ENCODE peak calls at places on chromosomes 13 and 19, in six cellular contexts. One of them, this sample, is unnamed.
A peak's percentile ranks its signal among the peaks of the same experiment; 100 is the strongest.

GRCh38 chr19:20067898-20068297 is 9.9 kb upstream of the ZNF90 start:
- DNase-seq in heart right ventricle: no peak
- DNase-seq in HepG2: no peak
- DNase-seq in DND-41: no peak
- DNase-seq in lower leg skin: no peak
- DNase-seq in tibial artery: no peak
- DNase-seq in this sample: no peak

GRCh38 chr13:43339145-43339820 is 315.9 kb downstream of the DNAJC15 start:
- DNase-seq in heart right ventricle: no peak
- DNase-seq in HepG2: no peak
- DNase-seq in DND-41: no peak
- DNase-seq in lower leg skin: no peak
- DNase-seq in tibial artery: no peak
- DNase-seq in this sample: no peak

GRCh38 chr19:15684828-15685227 is 11.9 kb downstream of the CYP4F12 start:
- DNase-seq in heart right ventricle: no peak
- DNase-seq in HepG2: no peak
- DNase-seq in DND-41: peak; percentile 53
- DNase-seq in lower leg skin: no peak
- DNase-seq in tibial artery: no peak
- DNase-seq in this sample: no peak

GRCh38 chr13:43411741-43412140 is 375.0 kb downstream of the ENOX1 start:
- DNase-seq in heart right ventricle: peak; percentile 44
- DNase-seq in HepG2: no peak
- DNase-seq in DND-41: no peak
- DNase-seq in lower leg skin: no peak
- DNase-seq in tibial artery: no peak
- DNase-seq in this sample: peak; percentile 51

GRCh38 chr19:40687525-40688016 is 2.9 kb downstream of the NUMBL start:
- DNase-seq in heart right ventricle: peak; percentile 81
- DNase-seq in HepG2: no peak
- DNase-seq in DND-41: no peak
- DNase-seq in lower leg skin: peak; percentile 88
- DNase-seq in tibial artery: peak; percentile 91
- DNase-seq in this sample: peak; percentile 87

GRCh38 chr13:111845621-111846351 is 221.2 kb upstream of the SOX1 start:
- DNase-seq in heart right ventricle: no peak
- DNase-seq in HepG2: no peak
- DNase-seq in DND-41: no peak
- DNase-seq in lower leg skin: no peak
- DNase-seq in tibial artery: no peak
- DNase-seq in this sample: no peak

GRCh38 chr13:33678906-33679657 is 138.9 kb upstream of the RFC3 start:
- DNase-seq in heart right ventricle: peak; percentile 36
- DNase-seq in HepG2: peak; percentile 97
- DNase-seq in DND-41: no peak
- DNase-seq in lower leg skin: peak; percentile 15
- DNase-seq in tibial artery: peak; percentile 37
- DNase-seq in this sample: peak; percentile 29

GRCh38 chr19:7658219-7658686 is 10.6 kb upstream of the RETN start:
- DNase-seq in heart right ventricle: no peak
- DNase-seq in HepG2: no peak
- DNase-seq in DND-41: peak; percentile 66
- DNase-seq in lower leg skin: no peak
- DNase-seq in tibial artery: no peak
- DNase-seq in this sample: no peak

GRCh38 chr13:94972262-94972661 is 259.9 kb upstream of the SOX21 start:
- DNase-seq in heart right ventricle: no peak
- DNase-seq in HepG2: no peak
- DNase-seq in DND-41: no peak
- DNase-seq in lower leg skin: no peak
- DNase-seq in tibial artery: no peak
- DNase-seq in this sample: no peak

GRCh38 chr19:7665076-7665475 is 3.8 kb upstream of the RETN start:
- DNase-seq in heart right ventricle: no peak
- DNase-seq in HepG2: no peak
- DNase-seq in DND-41: no peak
- DNase-seq in lower leg skin: no peak
- DNase-seq in tibial artery: no peak
- DNase-seq in this sample: no peak

GRCh38 chr13:46905249-46905648 is 8.4 kb upstream of the HTR2A start:
- DNase-seq in heart right ventricle: no peak
- DNase-seq in HepG2: no peak
- DNase-seq in DND-41: no peak
- DNase-seq in lower leg skin: no peak
- DNase-seq in tibial artery: no peak
- DNase-seq in this sample: no peak

GRCh38 chr13:27638521-27638920 is 16.8 kb downstream of the POLR1D start:
- DNase-seq in heart right ventricle: no peak
- DNase-seq in HepG2: no peak
- DNase-seq in DND-41: no peak
- DNase-seq in lower leg skin: no peak
- DNase-seq in tibial artery: no peak
- DNase-seq in this sample: no peak

GRCh38 chr13:31756346-31756745 is 17.0 kb downstream of the RXFP2 start:
- DNase-seq in heart right ventricle: no peak
- DNase-seq in HepG2: no peak
- DNase-seq in DND-41: no peak
- DNase-seq in lower leg skin: no peak
- DNase-seq in tibial artery: peak; percentile 45
- DNase-seq in this sample: no peak

GRCh38 chr13:100547805-100548204 is 40.8 kb downstream of the GGACT start:
- DNase-seq in heart right ventricle: no peak
- DNase-seq in HepG2: no peak
- DNase-seq in DND-41: no peak
- DNase-seq in lower leg skin: peak; percentile 62
- DNase-seq in tibial artery: no peak
- DNase-seq in this sample: no peak

GRCh38 chr13:23510979-23511735 is 59.1 kb upstream of the TNFRSF19 start:
- DNase-seq in heart right ventricle: no peak
- DNase-seq in HepG2: peak; percentile 62
- DNase-seq in DND-41: no peak
- DNase-seq in lower leg skin: no peak
- DNase-seq in tibial artery: no peak
- DNase-seq in this sample: no peak

GRCh38 chr13:61162636-61163035 is 253.0 kb downstream of the PCDH20 start:
- DNase-seq in heart right ventricle: no peak
- DNase-seq in HepG2: no peak
- DNase-seq in DND-41: no peak
- DNase-seq in lower leg skin: no peak
- DNase-seq in tibial artery: no peak
- DNase-seq in this sample: no peak

GRCh38 chr19:38654478-38655079 is 7.1 kb downstream of the ACTN4 start:
- DNase-seq in heart right ventricle: no peak
- DNase-seq in HepG2: no peak
- DNase-seq in DND-41: no peak
- DNase-seq in lower leg skin: no peak
- DNase-seq in tibial artery: no peak
- DNase-seq in this sample: no peak

GRCh38 chr19:34075661-34076091 is 96.6 kb upstream of the LSM14A start:
- DNase-seq in heart right ventricle: no peak
- DNase-seq in HepG2: no peak
- DNase-seq in DND-41: no peak
- DNase-seq in lower leg skin: no peak
- DNase-seq in tibial artery: no peak
- DNase-seq in this sample: no peak

GRCh38 chr19:11612816-11613511 is 15.7 kb downstream of the ZNF627 start:
- DNase-seq in heart right ventricle: no peak
- DNase-seq in HepG2: peak; percentile 35
- DNase-seq in DND-41: no peak
- DNase-seq in lower leg skin: no peak
- DNase-seq in tibial artery: no peak
- DNase-seq in this sample: no peak

GRCh38 chr13:73450583-73450982 is 391.8 kb downstream of the KLF5 start:
- DNase-seq in heart right ventricle: no peak
- DNase-seq in HepG2: no peak
- DNase-seq in DND-41: no peak
- DNase-seq in lower leg skin: no peak
- DNase-seq in tibial artery: no peak
- DNase-seq in this sample: no peak

GRCh38 chr19:55377356-55378131 is 918 bp downstream of the TMEM190 start:
- DNase-seq in heart right ventricle: no peak
- DNase-seq in HepG2: peak; percentile 52
- DNase-seq in DND-41: no peak
- DNase-seq in lower leg skin: no peak
- DNase-seq in tibial artery: no peak
- DNase-seq in this sample: no peak

GRCh38 chr13:51033431-51034185 is 77.5 kb downstream of the C13orf42 start:
- DNase-seq in heart right ventricle: no peak
- DNase-seq in HepG2: no peak
- DNase-seq in DND-41: no peak
- DNase-seq in lower leg skin: no peak
- DNase-seq in tibial artery: no peak
- DNase-seq in this sample: no peak

GRCh38 chr19:40921005-40921897 is 39.2 kb upstream of the CYP2A7 start:
- DNase-seq in heart right ventricle: no peak
- DNase-seq in HepG2: peak; percentile 83
- DNase-seq in DND-41: no peak
- DNase-seq in lower leg skin: no peak
- DNase-seq in tibial artery: no peak
- DNase-seq in this sample: no peak

GRCh38 chr13:44619651-44620050 is 43.5 kb upstream of the TSC22D1 start:
- DNase-seq in heart right ventricle: no peak
- DNase-seq in HepG2: no peak
- DNase-seq in DND-41: no peak
- DNase-seq in lower leg skin: no peak
- DNase-seq in tibial artery: no peak
- DNase-seq in this sample: no peak

GRCh38 chr13:42014119-42014518 is 34.3 kb upstream of the DGKH start:
- DNase-seq in heart right ventricle: no peak
- DNase-seq in HepG2: no peak
- DNase-seq in DND-41: no peak
- DNase-seq in lower leg skin: no peak
- DNase-seq in tibial artery: no peak
- DNase-seq in this sample: no peak

GRCh38 chr13:80030491-80030890 is 310.4 kb downstream of the SPRY2 start:
- DNase-seq in heart right ventricle: no peak
- DNase-seq in HepG2: no peak
- DNase-seq in DND-41: no peak
- DNase-seq in lower leg skin: no peak
- DNase-seq in tibial artery: no peak
- DNase-seq in this sample: no peak

GRCh38 chr19:14475251-14476073 is at the start of gene PTGER1:
- DNase-seq in heart right ventricle: no peak
- DNase-seq in HepG2: no peak
- DNase-seq in DND-41: no peak
- DNase-seq in lower leg skin: no peak
- DNase-seq in tibial artery: no peak
- DNase-seq in this sample: no peak
- TF ChIP-seq CTCF in heart right ventricle: peak; percentile 51
- TF ChIP-seq CTCF in HepG2: peak; percentile 77
- TF ChIP-seq CTCF in DND-41: no peak
- TF ChIP-seq CTCF in lower leg skin: no peak
- TF ChIP-seq CTCF in tibial artery: no peak
- TF ChIP-seq CTCF in this sample: peak; percentile 46

DNA sequence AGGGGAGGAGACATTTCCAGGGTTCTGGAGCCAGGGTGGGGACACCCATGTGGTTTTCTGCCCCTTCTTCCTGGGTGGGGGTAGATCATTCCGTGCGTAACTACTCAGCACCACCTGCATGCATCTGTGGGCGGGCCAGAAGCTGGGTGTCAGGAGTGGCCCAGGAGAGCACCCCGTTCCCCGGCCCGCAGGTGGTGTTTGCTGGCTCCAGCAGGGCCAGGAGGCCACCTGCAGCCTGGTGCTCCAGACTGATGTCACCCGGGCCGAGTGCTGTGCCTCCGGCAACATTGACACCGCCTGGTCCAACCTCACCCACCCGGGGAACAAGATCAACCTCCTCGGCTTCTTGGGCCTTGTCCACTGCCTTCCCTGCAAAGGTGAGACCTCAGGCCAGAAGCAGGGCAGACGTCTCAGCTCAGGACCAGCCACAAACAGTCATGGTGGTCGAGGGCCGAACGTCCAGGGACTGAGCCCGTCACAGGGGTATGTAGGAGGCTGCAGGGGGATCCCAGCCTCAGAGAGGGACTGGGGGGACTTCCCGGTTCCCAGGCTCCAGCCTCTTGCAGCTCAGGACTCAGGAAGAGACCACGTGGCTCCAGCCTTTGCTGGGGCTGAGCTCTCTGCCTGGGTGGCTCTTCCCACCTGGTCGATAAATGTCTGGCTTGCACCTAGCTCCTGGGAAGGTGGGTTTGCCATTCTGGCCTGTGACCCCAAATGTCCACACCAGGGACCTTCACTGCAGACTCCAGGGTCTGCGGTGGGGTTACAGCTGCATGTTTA is 1.6 kb downstream of the FSTL3 start:
- DNase-seq in heart right ventricle: no peak
- DNase-seq in HepG2: no peak
- DNase-seq in DND-41: no peak
- DNase-seq in lower leg skin: no peak
- DNase-seq in tibial artery: peak; percentile 20
- DNase-seq in this sample: no peak
- H3K4me3 ChIP-seq in heart right ventricle: peak overlapping the region; percentile 68
- H3K4me3 ChIP-seq in HepG2: no peak overlapping the region
- H3K4me3 ChIP-seq in DND-41: no peak overlapping the region
- H3K4me3 ChIP-seq in lower leg skin: no peak overlapping the region
- H3K4me3 ChIP-seq in tibial artery: peak overlapping the region; percentile 83
- H3K4me3 ChIP-seq in this sample: peak overlapping the region; percentile 90

DNA sequence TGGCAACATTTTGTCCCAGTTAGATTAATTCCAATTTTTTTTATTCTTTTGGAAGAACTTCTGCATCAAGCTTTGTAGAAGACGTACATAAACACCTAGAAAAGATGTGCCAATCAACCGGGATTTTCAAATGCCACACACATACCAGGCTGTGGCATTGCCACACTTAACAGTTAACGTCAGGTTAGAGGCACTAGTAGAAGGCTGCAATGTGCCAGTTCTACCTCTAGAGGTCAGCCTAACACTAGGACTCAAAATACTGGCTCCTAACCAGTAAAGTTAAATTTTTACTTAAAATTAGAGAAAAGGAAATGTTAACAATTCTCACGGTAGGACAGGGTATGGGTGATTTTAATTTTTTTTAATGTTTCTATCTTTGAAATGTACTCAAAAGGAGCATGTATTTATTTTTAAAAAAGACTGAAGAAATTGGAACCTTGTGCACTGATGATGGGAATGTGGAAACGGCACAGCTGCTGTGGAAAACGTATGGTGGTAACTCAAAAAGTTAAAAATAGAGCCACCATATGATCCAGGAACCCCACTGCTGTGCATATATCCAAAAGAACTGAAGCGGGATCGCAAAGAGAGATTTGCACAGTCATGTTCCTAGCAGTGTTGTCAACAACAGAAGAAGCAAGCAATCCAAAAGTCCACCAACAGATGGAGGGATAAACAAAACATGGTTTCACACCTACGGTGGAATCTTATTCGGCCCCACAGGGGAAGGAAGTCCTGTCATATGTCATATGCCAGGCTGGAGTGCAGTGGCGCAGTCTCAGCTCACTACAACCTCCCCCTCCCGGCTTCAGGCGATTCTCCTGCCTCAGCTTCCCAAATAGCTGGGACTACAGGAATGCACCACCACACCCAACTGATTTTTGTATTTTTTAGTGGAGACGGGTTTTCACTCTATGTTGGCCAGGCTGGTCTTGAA is 30.3 kb downstream of the CRYL1 start:
- DNase-seq in heart right ventricle: no peak
- DNase-seq in HepG2: peak; percentile 66
- DNase-seq in DND-41: peak; percentile 71
- DNase-seq in lower leg skin: peak; percentile 73
- DNase-seq in tibial artery: peak; percentile 78
- DNase-seq in this sample: no peak
- TF ChIP-seq CTCF in heart right ventricle: peak; percentile 96
- TF ChIP-seq CTCF in HepG2: peak; percentile 84
- TF ChIP-seq CTCF in DND-41: peak; percentile 97
- TF ChIP-seq CTCF in lower leg skin: peak; percentile 84
- TF ChIP-seq CTCF in tibial artery: peak; percentile 90
- TF ChIP-seq CTCF in this sample: peak; percentile 98

GRCh38 chr13:106100261-106100919 is 435.1 kb downstream of the EFNB2 start:
- DNase-seq in heart right ventricle: no peak
- DNase-seq in HepG2: no peak
- DNase-seq in DND-41: peak; percentile 26
- DNase-seq in lower leg skin: no peak
- DNase-seq in tibial artery: no peak
- DNase-seq in this sample: no peak
- H3K4me3 ChIP-seq in heart right ventricle: no peak overlapping the region
- H3K4me3 ChIP-seq in HepG2: no peak overlapping the region
- H3K4me3 ChIP-seq in DND-41: no peak overlapping the region
- H3K4me3 ChIP-seq in lower leg skin: no peak overlapping the region
- H3K4me3 ChIP-seq in tibial artery: no peak overlapping the region
- H3K4me3 ChIP-seq in this sample: no peak overlapping the region